ENCODE peak calls at places on chromosomes 6 and 20, in nine cellular contexts. H, N, R, F, T, E, G, S and Z are unnamed samples.

GRCh38 chr6:41021832-41022231 is 17.2 kb downstream of the UNC5CL start:
- DNase-seq in S (peak), E (no peak), T (no peak), F (no peak), N (no peak), G (no peak), R (no peak), H (peak), Z (peak)

GRCh38 chr6:155274106-155274505 is 10.3 kb downstream of the CLDN20 start:
- DNase-seq in R (no peak), T (no peak), E (no peak), F (no peak), H (no peak), G (no peak), S (no peak), N (no peak), Z (no peak)

GRCh38 chr20:10059006-10059405 is 24.2 kb downstream of the ANKEF1 start:
- DNase-seq in F (no peak), G (no peak), S (no peak), T (no peak), H (no peak), N (no peak), R (no peak), E (no peak), Z (no peak)

GRCh38 chr20:6583134-6583738 is 184.2 kb upstream of the BMP2 start:
- DNase-seq in E (peak), F (no peak), N (no peak), R (no peak), T (no peak), G (peak), H (peak), S (peak), Z (peak)

GRCh38 chr6:112503210-112503609 is 156.1 kb downstream of the RFPL4B start:
- DNase-seq in T (no peak), E (no peak), H (no peak), N (no peak), R (no peak), G (no peak), F (no peak), S (no peak), Z (peak)

GRCh38 chr6:72861935-72862432 is 240.1 kb downstream of the KCNQ5 start:
- DNase-seq in R (no peak), F (no peak), S (no peak), T (no peak), N (no peak), H (no peak), G (no peak), E (no peak), Z (no peak)

GRCh38 chr6:73703514-73703913 is 7.5 kb downstream of the CD109 start:
- DNase-seq in G (no peak), E (no peak), S (no peak), T (no peak), H (no peak), F (no peak), R (no peak), N (no peak), Z (no peak)

GRCh38 chr6:7137335-7138106 is 29.8 kb downstream of the RREB1 start:
- DNase-seq in S (no peak), R (peak), G (no peak), E (no peak), N (no peak), H (no peak), F (peak), T (no peak), Z (peak)

GRCh38 chr6:44400572-44400971 is 13.1 kb downstream of the CDC5L start:
- DNase-seq in N (no peak), R (no peak), F (no peak), H (no peak), E (no peak), S (no peak), G (no peak), T (no peak), Z (no peak)

GRCh38 chr20:3808141-3808479 is 12.0 kb downstream of the CDC25B start:
- DNase-seq in R (no peak), T (peak), F (no peak), H (no peak), E (no peak), S (peak), N (no peak), G (peak), Z (no peak)

GRCh38 chr6:100447900-100448700 is 16.6 kb downstream of the SIM1 start:
- DNase-seq in N (no peak), T (no peak), H (no peak), R (no peak), S (no peak), G (peak), F (no peak), E (no peak), Z (no peak)

GRCh38 chr6:145749632-145750031 is 14.3 kb upstream of the EPM2A start:
- DNase-seq in F (no peak), R (no peak), E (no peak), H (no peak), N (no peak), G (no peak), S (no peak), T (no peak), Z (no peak)

GRCh38 chr20:44955270-44955669 is 4.9 kb downstream of the TOMM34 start:
- DNase-seq in H (no peak), S (no peak), N (no peak), T (no peak), R (no peak), G (no peak), E (no peak), F (no peak), Z (no peak)

GRCh38 chr20:24148372-24148771 is 159.8 kb upstream of the GGTLC1 start:
- DNase-seq in G (no peak), N (no peak), E (no peak), H (no peak), T (no peak), F (no peak), S (no peak), R (no peak), Z (no peak)

GRCh38 chr6:133584903-133585302 is 304.0 kb upstream of the TCF21 start:
- DNase-seq in F (no peak), H (no peak), E (no peak), T (no peak), G (no peak), S (no peak), R (no peak), N (no peak), Z (no peak)

GRCh38 chr20:46872315-46873211 is 22.1 kb upstream of the EYA2 start:
- DNase-seq in F (no peak), E (no peak), G (no peak), N (no peak), R (no peak), T (no peak), S (no peak), H (peak), Z (peak)

DNA sequence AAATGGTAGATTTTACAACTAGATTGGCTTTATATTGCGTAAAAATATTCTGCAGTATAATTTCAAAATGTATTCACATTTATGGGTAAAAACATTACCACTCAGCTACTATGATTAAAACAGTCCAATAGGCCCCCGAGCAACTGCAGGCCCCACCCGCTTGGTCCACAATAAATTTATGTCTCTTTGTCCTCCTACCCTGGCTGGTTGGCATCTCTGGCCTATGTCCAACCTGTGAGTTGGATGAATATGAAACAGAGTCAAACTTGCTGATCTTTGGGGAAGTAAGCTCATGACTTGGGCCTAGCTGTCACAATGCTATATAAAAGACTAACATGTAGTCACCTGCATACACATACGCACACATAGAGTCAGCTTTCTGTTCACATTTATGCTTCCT is 20.6 kb downstream of the MAP7 start:
- DNase-seq in F (no peak), N (no peak), R (no peak), E (no peak), G (no peak), H (no peak), S (no peak), T (no peak), Z (no peak)
- H3K27ac ChIP-seq in F (no peak), N (peak), R (no peak), E (no peak), G (no peak), H (no peak), S (peak), T (no peak), Z (no peak)

GRCh38 chr20:57663241-57663640 is 43.0 kb upstream of the ZBP1 start:
- DNase-seq in E (no peak), T (no peak), G (peak), H (peak), F (peak), N (no peak), R (no peak), S (no peak), Z (no peak)
- H3K27ac ChIP-seq in E (no peak), T (no peak), G (no peak), H (peak), F (no peak), N (no peak), R (no peak), S (no peak), Z (no peak)

GRCh38 chr6:157201083-157201482 is 122.2 kb downstream of the TMEM242 start:
- DNase-seq in S (no peak), F (no peak), E (no peak), H (no peak), R (no peak), T (no peak), G (no peak), N (no peak), Z (no peak)

GRCh38 chr6:157203312-157203744 is 120.0 kb downstream of the TMEM242 start:
- DNase-seq in N (no peak), S (no peak), G (peak), T (no peak), E (no peak), F (no peak), R (no peak), H (no peak), Z (no peak)

GRCh38 chr6:157206359-157206815 is 116.9 kb downstream of the TMEM242 start:
- DNase-seq in S (no peak), G (peak), E (no peak), H (no peak), R (no peak), N (no peak), F (no peak), T (no peak), Z (no peak)

GRCh38 chr6:157205473-157206358 is 117.6 kb downstream of the TMEM242 start:
- DNase-seq in G (no peak), T (no peak), R (no peak), F (no peak), E (no peak), S (no peak), H (no peak), N (no peak), Z (no peak)

DNA sequence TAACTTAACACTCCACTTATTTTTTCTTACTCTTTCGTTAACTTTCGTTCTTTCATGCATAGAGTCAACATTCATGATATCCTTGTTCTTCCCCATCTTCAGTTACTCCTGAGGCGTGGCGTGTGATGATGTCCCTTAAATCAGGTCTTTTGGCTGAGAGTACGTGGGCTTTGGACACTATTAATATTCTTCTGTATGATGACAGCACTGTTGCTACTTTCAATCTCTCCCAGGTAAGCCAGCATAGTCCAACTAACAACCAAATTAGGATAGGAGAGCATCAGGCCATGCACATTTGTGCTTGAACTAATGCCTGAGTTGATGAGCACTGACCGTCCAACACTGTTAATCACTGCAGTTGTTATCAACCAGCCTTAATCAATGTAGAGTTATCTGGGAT is 119.6 kb downstream of the TMEM242 start:
- DNase-seq in F (no peak), T (no peak), H (no peak), S (no peak), E (no peak), R (no peak), G (no peak), N (no peak), Z (no peak)
- H3K27ac ChIP-seq in F (no peak), T (no peak), H (no peak), S (no peak), E (no peak), R (no peak), G (no peak), N (no peak), Z (no peak)

DNA sequence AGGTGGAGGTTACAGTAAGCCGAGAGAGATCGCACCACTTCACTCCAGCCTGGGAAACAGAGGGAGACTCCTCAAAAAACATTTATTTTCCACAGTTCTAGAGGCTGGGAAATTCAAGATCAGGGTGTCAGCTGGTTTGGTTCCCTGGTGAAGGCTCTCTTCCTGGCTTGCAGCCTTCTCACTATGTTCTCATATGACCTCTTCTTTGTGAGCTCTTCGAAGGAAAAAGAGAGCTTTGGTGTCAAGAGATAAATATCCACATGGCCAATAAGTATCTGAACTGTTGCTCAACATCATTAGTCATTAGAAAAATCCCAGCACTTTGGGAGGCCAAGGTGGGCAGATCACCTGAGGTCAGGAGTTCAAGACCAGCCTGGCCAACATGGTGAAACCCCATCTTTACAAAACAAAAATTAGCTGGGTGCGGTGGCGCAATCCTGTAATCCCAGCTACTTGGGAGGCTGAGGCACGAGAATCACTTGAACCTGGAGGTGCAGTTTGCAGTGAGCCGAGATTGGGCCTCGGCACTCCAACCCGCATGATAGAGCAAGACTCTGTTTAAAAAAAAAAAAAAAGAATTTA is 40.2 kb downstream of the GTF2H5 start:
- DNase-seq in E (no peak), T (no peak), G (no peak), S (no peak), H (no peak), R (no peak), N (no peak), F (no peak), Z (no peak)
- H3K27ac ChIP-seq in E (no peak), T (no peak), G (no peak), S (no peak), H (no peak), R (no peak), N (no peak), F (no peak), Z (no peak)

GRCh38 chr6:166543603-166544293 is 42.7 kb downstream of the RAMACL start:
- DNase-seq in R (no peak), H (no peak), G (no peak), E (no peak), F (no peak), S (no peak), N (no peak), T (no peak), Z (no peak)

GRCh38 chr6:166540631-166541331 is 45.7 kb downstream of the RAMACL start:
- DNase-seq in S (no peak), F (peak), G (no peak), N (peak), H (no peak), R (peak), E (peak), T (no peak), Z (no peak)

GRCh38 chr6:166541876-166542579 is 44.5 kb downstream of the RAMACL start:
- DNase-seq in F (no peak), G (no peak), E (peak), T (no peak), R (no peak), S (no peak), H (peak), N (no peak), Z (no peak)

GRCh38 chr6:166542580-166542912 is 43.9 kb downstream of the RAMACL start:
- DNase-seq in T (no peak), F (no peak), N (no peak), E (no peak), S (no peak), R (no peak), G (no peak), H (no peak), Z (peak)

GRCh38 chr6:166541366-166541765 is 45.1 kb downstream of the RAMACL start:
- DNase-seq in F (no peak), N (no peak), E (no peak), S (no peak), T (no peak), R (no peak), G (no peak), H (no peak), Z (no peak)
- H3K27ac ChIP-seq in F (peak), N (peak), E (peak), S (no peak), T (peak), R (peak), G (no peak), H (no peak), Z (no peak)

GRCh38 chr6:36627801-36628246 is 33.7 kb downstream of the SRSF3 start:
- DNase-seq in R (no peak), T (no peak), N (no peak), E (no peak), F (no peak), H (no peak), G (peak), S (no peak), Z (no peak)
- H3K27ac ChIP-seq in R (no peak), T (no peak), N (peak), E (no peak), F (no peak), H (no peak), G (peak), S (no peak), Z (no peak)

DNA sequence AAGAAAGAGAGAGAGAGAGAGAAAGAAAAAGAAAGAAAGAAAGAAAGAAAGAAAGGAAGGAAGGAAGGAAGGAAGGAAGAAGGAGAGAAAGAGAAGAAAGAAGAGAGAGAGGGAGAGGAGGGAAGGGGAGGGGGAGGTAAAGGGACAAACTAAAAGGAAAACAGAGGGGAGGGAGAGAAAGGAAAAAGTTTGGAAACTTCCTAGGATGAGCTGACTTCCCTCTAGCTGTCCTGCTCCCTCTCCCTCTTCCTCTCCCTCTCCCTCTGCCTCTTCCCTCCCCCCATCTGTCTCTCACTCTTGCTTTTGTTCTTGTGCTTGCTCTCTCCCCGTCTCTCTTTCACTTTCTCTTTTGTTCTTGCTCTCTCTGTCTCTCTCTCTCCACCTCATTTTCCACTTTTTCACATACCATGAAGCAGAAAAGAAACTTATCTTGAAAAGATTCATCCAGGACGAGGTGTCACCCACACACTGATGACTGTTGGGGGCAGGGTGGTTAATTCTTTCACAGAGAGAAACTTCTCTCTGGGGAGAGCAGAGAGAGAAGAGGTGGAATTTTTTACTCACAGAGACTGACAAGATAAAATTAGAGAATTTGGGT is 56.4 kb upstream of the DUSP22 start:
- DNase-seq in S (no peak), F (peak), N (no peak), G (no peak), H (no peak), E (no peak), R (no peak), T (no peak), Z (peak)
- H3K27ac ChIP-seq in S (no peak), F (no peak), N (peak), G (no peak), H (no peak), E (no peak), R (peak), T (peak), Z (no peak)

DNA sequence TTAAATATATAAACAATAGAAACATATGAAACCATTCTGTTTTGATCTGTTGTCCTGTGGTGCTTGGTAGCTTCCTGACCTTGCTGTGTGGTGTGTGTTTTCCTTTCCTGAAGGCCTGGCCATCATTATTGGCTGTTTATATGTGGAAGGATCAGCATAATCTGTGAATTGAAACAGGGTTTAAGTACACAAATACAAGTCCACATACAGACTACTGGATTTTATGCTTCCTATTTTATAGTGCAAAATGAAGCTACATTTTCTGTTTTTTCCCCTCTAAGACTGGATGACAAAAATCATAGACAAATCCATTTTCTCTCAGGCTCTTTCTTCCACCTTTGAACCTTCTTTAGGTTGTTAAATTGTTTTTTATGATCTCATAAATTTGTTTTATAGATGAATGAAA is 2.5 kb downstream of the LIN28B start:
- DNase-seq in R (no peak), F (no peak), T (no peak), E (peak), H (no peak), S (no peak), N (no peak), G (no peak), Z (no peak)
- H3K27ac ChIP-seq in R (no peak), F (peak), T (no peak), E (peak), H (peak), S (peak), N (no peak), G (no peak), Z (peak)

GRCh38 chr6:3195377-3195694 is 32.1 kb downstream of the TUBB2B start:
- DNase-seq in E (no peak), N (no peak), G (no peak), H (no peak), F (no peak), R (no peak), S (no peak), T (no peak), Z (no peak)
- H3K27ac ChIP-seq in E (no peak), N (no peak), G (no peak), H (no peak), F (peak), R (no peak), S (peak), T (peak), Z (no peak)

DNA sequence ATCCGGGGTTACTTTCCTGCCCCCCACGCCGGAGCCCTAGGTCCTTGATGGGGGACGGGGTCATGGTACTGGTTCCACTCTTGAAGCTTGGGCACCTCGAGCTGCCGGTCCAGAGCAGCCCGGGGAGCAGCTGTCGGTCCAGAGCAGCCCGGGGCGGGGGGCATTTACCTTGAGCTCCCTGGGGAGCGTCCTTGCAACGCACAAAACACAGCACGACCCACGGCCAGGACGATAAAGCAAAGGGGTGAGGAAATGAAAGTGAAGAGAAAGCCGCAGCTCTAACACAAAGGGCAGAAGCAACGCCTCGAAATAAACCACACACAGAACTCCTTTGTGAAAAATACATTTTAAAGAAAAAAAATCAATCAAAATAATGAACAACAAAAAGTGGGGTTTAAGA is 39.1 kb downstream of the KCNQ2 start:
- DNase-seq in N (no peak), S (no peak), E (no peak), F (no peak), T (no peak), R (no peak), G (no peak), H (no peak), Z (no peak)
- H3K27ac ChIP-seq in N (no peak), S (no peak), E (no peak), F (no peak), T (no peak), R (no peak), G (no peak), H (no peak), Z (no peak)